ENCODE peak calls at places on chromosomes 2 and 18, in seven cellular contexts. H, V, A, Z, F, O and T are unnamed samples.

GRCh38 chr2:3127710-3128109 is 249.9 kb downstream of the EIPR1 start:
- DNase-seq in H (no peak), V (no peak), A (no peak), Z (no peak), F (no peak), O (no peak), T (no peak)

GRCh38 chr2:173909846-173910245 is 55.3 kb downstream of the SP3 start:
- DNase-seq in H (no peak), V (no peak), A (no peak), Z (no peak), F (no peak), O (no peak), T (no peak)

GRCh38 chr2:210515911-210516310 is 39.4 kb upstream of the LANCL1 start:
- DNase-seq in H (no peak), V (no peak), A (no peak), Z (no peak), F (no peak), O (no peak), T (no peak)

GRCh38 chr2:144325086-144325485 is 194.8 kb downstream of the ZEB2 start:
- DNase-seq in H (no peak), V (no peak), A (no peak), Z (peak; percentile 67), F (no peak), O (peak; percentile 69), T (no peak)

GRCh38 chr18:44729631-44730101 is 49.0 kb downstream of the SETBP1 start:
- DNase-seq in H (no peak), V (no peak), A (no peak), Z (peak; percentile 39), F (no peak), O (no peak), T (no peak)

GRCh38 chr2:44367591-44367990 is 5.8 kb downstream of the CAMKMT start:
- DNase-seq in H (no peak), V (no peak), A (no peak), Z (no peak), F (no peak), O (no peak), T (no peak)

GRCh38 chr2:85665264-85665937 is 2.6 kb downstream of the SFTPB start:
- DNase-seq in H (no peak), V (no peak), A (no peak), Z (no peak), F (no peak), O (no peak), T (no peak)

GRCh38 chr2:240624011-240624949 is 1.0 kb upstream of the GPR35 start:
- DNase-seq in H (no peak), V (no peak), A (no peak), Z (no peak), F (no peak), O (no peak), T (no peak)

GRCh38 chr2:188787002-188787660 is 187.0 kb upstream of the COL3A1 start:
- DNase-seq in H (no peak), V (no peak), A (no peak), Z (no peak), F (no peak), O (peak; percentile 62), T (no peak)

GRCh38 chr18:35076126-35076525 is 34.9 kb downstream of the MAPRE2 start:
- DNase-seq in H (no peak), V (no peak), A (no peak), Z (no peak), F (no peak), O (no peak), T (no peak)

GRCh38 chr2:199364153-199364552 is 93.6 kb downstream of the SATB2 start:
- DNase-seq in H (no peak), V (no peak), A (no peak), Z (no peak), F (no peak), O (no peak), T (no peak)

GRCh38 chr2:98805412-98806265 is 74.7 kb upstream of the MGAT4A start:
- DNase-seq in H (no peak), V (peak; percentile 52), A (no peak), Z (no peak), F (no peak), O (peak; percentile 34), T (peak; percentile 23)

GRCh38 chr18:41113885-41114482 is 841.0 kb upstream of the PIK3C3 start:
- DNase-seq in H (no peak), V (no peak), A (no peak), Z (no peak), F (no peak), O (peak; percentile 33), T (no peak)

GRCh38 chr2:63056309-63057065 is 5.9 kb downstream of the OTX1 start:
- DNase-seq in H (no peak), V (no peak), A (no peak), Z (no peak), F (no peak), O (peak; percentile 67), T (no peak)

GRCh38 chr2:21318263-21318662 is 194.5 kb downstream of the TDRD15 start:
- DNase-seq in H (no peak), V (no peak), A (no peak), Z (no peak), F (no peak), O (no peak), T (no peak)

GRCh38 chr2:159446817-159447216 is 160.3 kb upstream of the WDSUB1 start:
- DNase-seq in H (no peak), V (no peak), A (no peak), Z (no peak), F (no peak), O (no peak), T (no peak)

GRCh38 chr2:53131416-53131815 is 636.2 kb upstream of the CHAC2 start:
- DNase-seq in H (no peak), V (peak; percentile 55), A (no peak), Z (no peak), F (no peak), O (peak; percentile 62), T (peak; percentile 45)

GRCh38 chr18:67467188-67467587 is 49.3 kb downstream of the DSEL start:
- DNase-seq in H (no peak), V (no peak), A (no peak), Z (no peak), F (no peak), O (no peak), T (no peak)

GRCh38 chr2:47651296-47651695 is 131.6 kb upstream of the MSH6 start:
- DNase-seq in H (no peak), V (no peak), A (no peak), Z (no peak), F (no peak), O (no peak), T (no peak)

GRCh38 chr2:43269706-43270105 is 43.3 kb upstream of the ZFP36L2 start:
- DNase-seq in H (peak; percentile 43), V (no peak), A (no peak), Z (no peak), F (no peak), O (peak; percentile 88), T (no peak)

GRCh38 chr2:120919771-120920437 is 184.2 kb downstream of the GLI2 start:
- DNase-seq in H (peak; percentile 37), V (no peak), A (no peak), Z (no peak), F (no peak), O (peak; percentile 89), T (no peak)

GRCh38 chr2:133431289-133431688 is 137.0 kb downstream of the NCKAP5 start:
- DNase-seq in H (no peak), V (peak; percentile 8), A (no peak), Z (no peak), F (no peak), O (peak; percentile 55), T (peak; percentile 32)

GRCh38 chr2:75476778-75477177 is 84.0 kb downstream of the EVA1A start:
- DNase-seq in H (no peak), V (no peak), A (no peak), Z (no peak), F (no peak), O (peak; percentile 66), T (no peak)

GRCh38 chr2:225272173-225272572 is 127.3 kb upstream of the NYAP2 start:
- DNase-seq in H (no peak), V (peak; percentile 13), A (no peak), Z (no peak), F (no peak), O (no peak), T (no peak)

GRCh38 chr2:231396058-231396821 is 730 bp downstream of the B3GNT7 start:
- DNase-seq in H (no peak), V (no peak), A (no peak), Z (no peak), F (no peak), O (no peak), T (no peak)

GRCh38 chr2:8535398-8535755 is 146.5 kb upstream of the ID2 start:
- DNase-seq in H (no peak), V (no peak), A (no peak), Z (no peak), F (no peak), O (no peak), T (no peak)

GRCh38 chr2:182666674-182667320 is 49.3 kb upstream of the DNAJC10 start:
- DNase-seq in H (no peak), V (no peak), A (no peak), Z (peak; percentile 36), F (no peak), O (peak; percentile 46), T (no peak)

GRCh38 chr18:63924551-63924950 is 16.8 kb downstream of the SERPINB10 start:
- DNase-seq in H (no peak), V (no peak), A (no peak), Z (no peak), F (no peak), O (peak; percentile 5), T (no peak)

GRCh38 chr2:71336802-71337201 is 5.2 kb downstream of the ZNF638 start:
- DNase-seq in H (no peak), V (no peak), A (no peak), Z (no peak), F (no peak), O (no peak), T (no peak)

GRCh38 chr2:48195168-48195567 is 288.9 kb upstream of the FBXO11 start:
- DNase-seq in H (no peak), V (no peak), A (no peak), Z (no peak), F (no peak), O (no peak), T (no peak)

GRCh38 chr2:33559986-33560385 is 39.1 kb downstream of the FAM98A start:
- DNase-seq in H (no peak), V (no peak), A (no peak), Z (no peak), F (no peak), O (no peak), T (no peak)

GRCh38 chr2:234254783-234255521 is 204.4 kb downstream of the SPP2 start:
- DNase-seq in H (no peak), V (peak; percentile 36), A (no peak), Z (no peak), F (no peak), O (peak; percentile 55), T (peak; percentile 63)

GRCh38 chr2:6977095-6977777 is 60.0 kb downstream of the RNF144A start:
- DNase-seq in H (peak; percentile 60), V (peak; percentile 29), A (no peak), Z (no peak), F (no peak), O (peak; percentile 87), T (no peak)